ENCODE peak calls at places on chromosomes 12 and 14, in five cellular contexts. V is stimulated activated CD8-positive, alpha-beta memory T cell treated with anti-CD3 and anti-CD28 coated beads, Interleukin-15, amount 100 ng/mL, for 1 hour; A is brain microvascular endothelial cell; E is HFF-Myc; K is activated T-helper 9 cell treated with anti-CD3 and anti-CD28 coated beads, Interleukin-2, amount 50 U/mL, for 16 hours. H is an unnamed sample.

GRCh38 chr12:18718462-18718861 is 19.4 kb downstream of the PLCZ1 start:
- DNase-seq in V (no peak), A (no peak), E (no peak), K (no peak), H (no peak)

GRCh38 chr12:90061834-90062233 is 353.2 kb upstream of the ATP2B1 start:
- DNase-seq in V (no peak), A (peak; percentile 16), E (no peak), K (no peak), H (no peak)

GRCh38 chr14:70782361-70782760 is 27.0 kb downstream of the MAP3K9 start:
- DNase-seq in V (no peak), A (peak; percentile 56), E (no peak), K (no peak), H (no peak)

GRCh38 chr14:93037354-93037753 is 78.4 kb downstream of the ITPK1 start:
- DNase-seq in V (no peak), A (no peak), E (no peak), K (no peak), H (no peak)

GRCh38 chr12:2960432-2960956 is 1.3 kb downstream of the TEAD4 start:
- DNase-seq in V (no peak), A (peak; percentile 36), E (no peak), K (no peak), H (no peak)

GRCh38 chr14:23137221-23138172 is 18.4 kb upstream of the CEBPE start:
- DNase-seq in V (no peak), A (no peak), E (no peak), K (no peak), H (no peak)

GRCh38 chr12:79085106-79085682 is 220.6 kb downstream of the SYT1 start:
- DNase-seq in V (no peak), A (no peak), E (no peak), K (no peak), H (no peak)

GRCh38 chr12:115451785-115452736 is 768.1 kb upstream of the TBX3 start:
- DNase-seq in V (no peak), A (no peak), E (no peak), K (no peak), H (peak; percentile 28)

GRCh38 chr12:124399622-124400021 is 104.7 kb downstream of the RFLNA start:
- DNase-seq in V (no peak), A (no peak), E (no peak), K (peak; percentile 9), H (no peak)

H was measured in NCI-H1048.